ENCODE peak calls at places on chromosome 7, in four cellular contexts. P is fibroblast of the aortic adventitia, J is T-cell, R is SHP77. W is an unnamed sample.

GRCh38 chr7:131501422-131501821 is 55.0 kb downstream of the PODXL start:
- DNase-seq in P (peak; percentile 43), J (peak; percentile 28), R (no peak), W (peak; percentile 48)

GRCh38 chr7:68109299-68109698 is 1112.7 kb downstream of the TYW1 start:
- DNase-seq in P (no peak), J (no peak), R (no peak), W (no peak)

GRCh38 chr7:90835861-90836260 is 239.7 kb downstream of the CDK14 start:
- DNase-seq in P (no peak), J (no peak), R (no peak), W (no peak)

GRCh38 chr7:129224251-129225205 is at the start of gene AHCYL2:
- DNase-seq in P (peak; percentile 96), J (peak; percentile 98), R (peak; percentile 92), W (peak; percentile 98)

GRCh38 chr7:130941322-130942210 is 207.6 kb upstream of the KLF14 start:
- DNase-seq in P (peak; percentile 56), J (peak; percentile 39), R (no peak), W (peak; percentile 53)

GRCh38 chr7:32583791-32584190 is 88.5 kb downstream of the AVL9 start:
- DNase-seq in P (no peak), J (no peak), R (no peak), W (no peak)

GRCh38 chr7:12570529-12571461 is at the start of gene SCIN:
- DNase-seq in P (no peak), J (no peak), R (peak; percentile 88), W (peak; percentile 10)

GRCh38 chr7:6649241-6649961 is 12.3 kb downstream of the ZNF316 start:
- DNase-seq in P (no peak), J (no peak), R (no peak), W (no peak)

GRCh38 chr7:116652793-116653192 is 19.2 kb upstream of the MET start:
- DNase-seq in P (peak; percentile 29), J (no peak), R (no peak), W (no peak)

GRCh38 chr7:30459591-30460245 is 18.9 kb downstream of the NOD1 start:
- DNase-seq in P (peak; percentile 98), J (no peak), R (no peak), W (peak; percentile 98)

GRCh38 chr7:132569884-132570614 is 6.2 kb downstream of the PLXNA4 start:
- DNase-seq in P (no peak), J (no peak), R (no peak), W (no peak)

GRCh38 chr7:104677587-104677986 is 336.4 kb upstream of the KMT2E start:
- DNase-seq in P (no peak), J (no peak), R (no peak), W (no peak)